ENCODE peak calls at places on chromosome 4, in five cellular contexts. Y, K, O, X and D are unnamed samples.

GRCh38 chr4:165210566-165210965 is 3.2 kb downstream of the KLHL2 start:
- DNase-seq in Y (no peak), K (no peak), O (no peak), X (no peak), D (no peak)

GRCh38 chr4:174152717-174153466 is 130.6 kb downstream of the FBXO8 start:
- DNase-seq in Y (no peak), K (no peak), O (no peak), X (no peak), D (no peak)

GRCh38 chr4:96521046-96521536 is 681.2 kb downstream of the PDHA2 start:
- DNase-seq in Y (no peak), K (no peak), O (no peak), X (no peak), D (no peak)

GRCh38 chr4:138870739-138871633 is 144.6 kb upstream of the NOCT start:
- DNase-seq in Y (peak; percentile 33), K (peak; percentile 78), O (peak; percentile 78), X (peak; percentile 70), D (peak; percentile 7)

GRCh38 chr4:74056114-74056857 is 17.8 kb upstream of the CXCL3 start:
- DNase-seq in Y (peak; percentile 22), K (peak; percentile 78), O (peak; percentile 52), X (no peak), D (no peak)

GRCh38 chr4:140116442-140117104 is 37.4 kb downstream of the MAML3 start:
- DNase-seq in Y (no peak), K (no peak), O (peak; percentile 54), X (peak; percentile 41), D (no peak)

GRCh38 chr4:132642196-132642817 is 506.8 kb upstream of the PCDH10 start:
- DNase-seq in Y (peak; percentile 12), K (peak; percentile 10), O (peak; percentile 12), X (peak; percentile 46), D (peak; percentile 3)

GRCh38 chr4:170111100-170111499 is 21.3 kb upstream of the AADAT start:
- DNase-seq in Y (no peak), K (no peak), O (no peak), X (no peak), D (no peak)

GRCh38 chr4:77734928-77735327 is 84.2 kb downstream of the CNOT6L start:
- DNase-seq in Y (no peak), K (peak; percentile 82), O (peak; percentile 79), X (no peak), D (peak; percentile 52)

GRCh38 chr4:101670370-101670769 is 120.2 kb upstream of the BANK1 start:
- DNase-seq in Y (no peak), K (no peak), O (no peak), X (no peak), D (no peak)

GRCh38 chr4:144350706-144351105 is 210.2 kb upstream of the GYPA start:
- DNase-seq in Y (no peak), K (no peak), O (no peak), X (no peak), D (no peak)

GRCh38 chr4:123055943-123056342 is 133.5 kb upstream of the NUDT6 start:
- DNase-seq in Y (no peak), K (no peak), O (peak; percentile 24), X (no peak), D (no peak)

GRCh38 chr4:54063737-54064316 is 578 bp downstream of the CHIC2 start:
- DNase-seq in Y (peak; percentile 4), K (peak; percentile 46), O (no peak), X (peak; percentile 47), D (no peak)

GRCh38 chr4:127759228-127759820 is 22.8 kb upstream of the HSPA4L start:
- DNase-seq in Y (no peak), K (no peak), O (no peak), X (no peak), D (no peak)

GRCh38 chr4:154868423-154869194 is 87.5 kb downstream of the RBM46 start:
- DNase-seq in Y (no peak), K (no peak), O (no peak), X (no peak), D (no peak)

GRCh38 chr4:26003072-26003471 is 89.1 kb downstream of the SMIM20 start:
- DNase-seq in Y (no peak), K (no peak), O (no peak), X (no peak), D (no peak)

GRCh38 chr4:119540249-119540648 is 88.4 kb downstream of the PDE5A start:
- DNase-seq in Y (no peak), K (no peak), O (peak; percentile 64), X (no peak), D (no peak)

GRCh38 chr4:16860506-16860905 is 37.9 kb downstream of the LDB2 start:
- DNase-seq in Y (no peak), K (no peak), O (peak; percentile 98), X (no peak), D (no peak)

GRCh38 chr4:169143335-169143734 is 127.4 kb downstream of the SH3RF1 start:
- DNase-seq in Y (no peak), K (no peak), O (no peak), X (no peak), D (no peak)

GRCh38 chr4:30946288-30946687 is 226.1 kb downstream of the PCDH7 start:
- DNase-seq in Y (no peak), K (no peak), O (no peak), X (no peak), D (no peak)

GRCh38 chr4:95108883-95109421 is 351.2 kb downstream of the BMPR1B start:
- DNase-seq in Y (no peak), K (no peak), O (peak; percentile 55), X (no peak), D (no peak)

GRCh38 chr4:41859106-41859505 is 76.1 kb upstream of the TMEM33 start:
- DNase-seq in Y (no peak), K (no peak), O (no peak), X (no peak), D (no peak)

GRCh38 chr4:127141857-127142256 is 490.9 kb upstream of the INTU start:
- DNase-seq in Y (no peak), K (no peak), O (peak; percentile 76), X (no peak), D (no peak)

GRCh38 chr4:102449751-102450352 is 51.3 kb upstream of the NFKB1 start:
- DNase-seq in Y (peak; percentile 18), K (peak; percentile 64), O (peak; percentile 64), X (peak; percentile 41), D (peak; percentile 45)

GRCh38 chr4:154503598-154503997 is 12.0 kb upstream of the DCHS2 start:
- DNase-seq in Y (peak; percentile 14), K (peak; percentile 65), O (peak; percentile 5), X (peak; percentile 17), D (no peak)

GRCh38 chr4:76799139-76799538 is 98.8 kb downstream of the SOWAHB start:
- DNase-seq in Y (no peak), K (no peak), O (no peak), X (no peak), D (no peak)

GRCh38 chr4:125433453-125433852 is 118.7 kb downstream of the FAT4 start:
- DNase-seq in Y (no peak), K (no peak), O (peak; percentile 69), X (no peak), D (no peak)

GRCh38 chr4:105714071-105714521 is 5.5 kb downstream of the GSTCD start:
- DNase-seq in Y (no peak), K (no peak), O (no peak), X (no peak), D (no peak)

GRCh38 chr4:152901205-152901604 is 34.9 kb upstream of the FHDC1 start:
- DNase-seq in Y (no peak), K (no peak), O (no peak), X (no peak), D (no peak)
- TF ChIP-seq RCOR1 in Y (no peak), K (no peak), O (no peak), X (no peak), D (no peak)

GRCh38 chr4:86934772-86935498 is at the start of gene AFF1:
- DNase-seq in Y (peak; percentile 75), K (peak; percentile 97), O (peak; percentile 79), X (peak; percentile 98), D (peak; percentile 71)

GRCh38 chr4:86939123-86939522 is 4.3 kb downstream of the AFF1 start:
- DNase-seq in Y (no peak), K (no peak), O (no peak), X (no peak), D (no peak)

GRCh38 chr4:86935499-86935832 is 655 bp downstream of the AFF1 start:
- DNase-seq in Y (no peak), K (peak; percentile 45), O (no peak), X (peak; percentile 42), D (no peak)

GRCh38 chr4:86934147-86934771 is 552 bp upstream of the AFF1 start:
- DNase-seq in Y (no peak), K (peak; percentile 40), O (no peak), X (peak; percentile 25), D (no peak)

GRCh38 chr4:86935833-86936721 is 1.3 kb downstream of the AFF1 start:
- DNase-seq in Y (peak; percentile 74), K (peak; percentile 91), O (peak; percentile 57), X (no peak), D (peak; percentile 88)
- TF ChIP-seq RCOR1 in Y (no peak), K (peak; percentile 84), O (no peak), X (no peak), D (no peak)

GRCh38 chr4:8580321-8581093 is at the start of gene GPR78:
- DNase-seq in Y (no peak), K (peak; percentile 75), O (peak; percentile 49), X (peak; percentile 82), D (no peak)
- TF ChIP-seq RCOR1 in Y (no peak), K (peak; percentile 80), O (no peak), X (no peak), D (no peak)

DNA sequence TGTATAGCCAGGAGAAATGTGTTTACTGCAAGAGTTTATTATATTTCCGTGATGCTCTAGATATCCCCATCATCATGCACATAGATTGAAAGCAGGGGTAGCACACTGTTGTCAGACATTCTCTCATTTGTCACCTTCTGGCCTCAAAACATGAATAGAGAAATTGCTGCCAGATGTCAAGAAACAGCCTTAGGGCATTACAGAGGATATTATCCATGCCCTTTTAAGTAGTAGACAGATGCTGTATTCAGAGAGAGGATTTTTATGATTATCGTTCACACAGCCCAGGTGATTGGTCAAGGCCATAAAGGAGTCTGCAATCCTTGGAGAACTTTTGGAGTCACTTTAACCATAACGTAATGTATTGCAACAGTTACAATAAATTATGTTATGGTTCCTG is 1961.5 kb upstream of the TENM3 start:
- DNase-seq in Y (no peak), K (no peak), O (no peak), X (no peak), D (no peak)
- TF ChIP-seq RCOR1 in Y (no peak), K (no peak), O (no peak), X (no peak), D (no peak)

DNA sequence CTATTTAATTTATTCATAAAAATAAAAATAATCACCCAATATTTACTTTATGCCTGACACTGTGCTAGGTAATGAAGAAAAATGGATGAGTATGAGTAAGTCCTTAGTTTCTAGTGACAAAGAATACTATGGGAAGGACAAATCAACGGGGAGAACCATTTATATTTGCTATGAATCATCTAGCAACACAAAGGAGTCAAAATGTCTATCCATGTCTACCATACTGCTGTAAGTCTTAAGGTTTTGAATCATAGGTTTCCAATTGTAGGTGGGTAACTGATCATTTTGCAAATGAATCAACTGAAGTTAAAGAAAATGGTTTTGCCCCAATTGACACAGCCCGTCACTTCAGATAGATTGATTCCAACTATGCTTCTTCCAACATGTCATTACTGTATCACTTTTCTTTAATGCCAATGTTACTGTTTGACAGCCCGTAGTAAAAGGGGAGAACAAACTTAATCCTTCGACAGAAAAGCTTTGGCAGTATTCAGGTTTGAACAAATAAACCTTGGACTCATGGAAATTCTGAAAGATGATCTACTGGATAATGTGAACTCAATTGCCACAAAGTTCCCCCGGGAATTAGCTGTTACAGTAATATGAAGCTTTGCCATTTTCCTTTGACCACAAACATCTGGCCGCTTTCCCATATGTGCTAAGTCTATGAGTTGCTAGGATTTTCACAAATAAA is 3.2 kb downstream of the TDO2 start:
- DNase-seq in Y (no peak), K (no peak), O (peak; percentile 99), X (no peak), D (no peak)
- TF ChIP-seq RCOR1 in Y (no peak), K (no peak), O (no peak), X (no peak), D (no peak)